ENCODE peak calls at places on chromosomes 1 and 21, in nine cellular contexts. V is spleen; I is KG1; J is stimulated activated CD4-positive, alpha-beta T cell treated with anti-CD3 and anti-CD28 coated beads, Interleukin-4, amount 100 ng/mL, for 1 hour; Z is fibroblast of pulmonary artery; H is HFFc6; R is LoVo; W is tibial artery; P is psoas muscle. D is an unnamed sample.
A peak's percentile ranks its signal among the peaks of the same experiment; 100 is the strongest.

GRCh38 chr1:15911927-15912326 is 64.0 kb downstream of the ZBTB17 start:
- DNase-seq in V (no peak), I (no peak), J (no peak), Z (no peak), H (no peak), R (no peak), W (no peak), P (no peak), D (no peak)

GRCh38 chr1:40094481-40095110 is 2.5 kb downstream of the PPT1 start:
- DNase-seq in V (no peak), I (no peak), J (no peak), Z (no peak), H (no peak), R (no peak), W (no peak), P (no peak), D (no peak)

GRCh38 chr1:116754203-116754977 is at the start of gene CD2:
- DNase-seq in V (no peak), I (no peak), J (peak; percentile 53), Z (no peak), H (no peak), R (no peak), W (no peak), P (no peak), D (no peak)

GRCh38 chr21:17607684-17608083 is 5.0 kb downstream of the BTG3 start:
- DNase-seq in V (no peak), I (no peak), J (no peak), Z (no peak), H (no peak), R (no peak), W (no peak), P (no peak), D (no peak)

GRCh38 chr1:33143698-33144097 is 38.1 kb downstream of the TRIM62 start:
- DNase-seq in V (no peak), I (no peak), J (no peak), Z (peak; percentile 62), H (peak; percentile 76), R (no peak), W (no peak), P (no peak), D (peak; percentile 88)

GRCh38 chr1:14996133-14997050 is 157.2 kb upstream of the TMEM51 start:
- DNase-seq in V (no peak), I (no peak), J (no peak), Z (peak; percentile 18), H (peak; percentile 86), R (no peak), W (peak; percentile 32), P (no peak), D (peak; percentile 96)

GRCh38 chr1:244435562-244436205 is 16.0 kb downstream of the ADSS2 start:
- DNase-seq in V (no peak), I (no peak), J (no peak), Z (peak; percentile 59), H (peak; percentile 72), R (no peak), W (no peak), P (no peak), D (peak; percentile 83)

GRCh38 chr1:156766288-156767100 is 841 bp upstream of the PRCC start:
- DNase-seq in V (peak; percentile 84), I (no peak), J (no peak), Z (no peak), H (no peak), R (no peak), W (no peak), P (no peak), D (peak; percentile 18)

GRCh38 chr1:176987016-176987415 is 177.5 kb downstream of the ASTN1 start:
- DNase-seq in V (no peak), I (no peak), J (no peak), Z (peak; percentile 56), H (no peak), R (no peak), W (no peak), P (no peak), D (no peak)

GRCh38 chr1:182262425-182262824 is 129.2 kb downstream of the GLUL start:
- DNase-seq in V (no peak), I (peak; percentile 30), J (no peak), Z (no peak), H (no peak), R (no peak), W (no peak), P (no peak), D (no peak)

GRCh38 chr1:2372551-2373490 is 18.5 kb downstream of the MORN1 start:
- DNase-seq in V (peak; percentile 53), I (no peak), J (no peak), Z (no peak), H (no peak), R (no peak), W (peak; percentile 13), P (peak; percentile 26), D (no peak)